ENCODE peak calls at places on chromosomes 16 and 17, in five cellular contexts. E is choroid plexus epithelial cell; Z is activated CD4-positive, alpha-beta memory T cell treated with anti-CD3 and anti-CD28 coated beads for 36 hours; A is ELR; Q is NCI-H774. X is an unnamed sample.

GRCh38 chr16:66188786-66189725 is 177.4 kb upstream of the CDH5 start:
- DNase-seq in A (no peak), Z (no peak), E (peak), Q (no peak), X (no peak)

GRCh38 chr17:7656958-7657715 is 6.4 kb downstream of the ATP1B2 start:
- DNase-seq in Q (no peak), E (no peak), A (no peak), Z (no peak), X (no peak)

GRCh38 chr17:63039899-63040602 is 74.0 kb downstream of the TANC2 start:
- DNase-seq in Z (no peak), A (peak), E (peak), Q (peak), X (peak)

GRCh38 chr17:8140413-8141029 is 11.7 kb downstream of the PER1 start:
- DNase-seq in Z (no peak), E (no peak), Q (no peak), A (no peak), X (no peak)

GRCh38 chr16:78746718-78747117 is 647.3 kb downstream of the WWOX start:
- DNase-seq in A (no peak), Z (no peak), E (no peak), Q (no peak), X (no peak)

GRCh38 chr17:30808785-30809286 is 15.7 kb downstream of the CRLF3 start:
- DNase-seq in Q (no peak), Z (peak), E (peak), A (no peak), X (no peak)

GRCh38 chr17:43830510-43831145 is 2.3 kb downstream of the MPP3 start:
- DNase-seq in Q (no peak), A (no peak), Z (peak), E (no peak), X (no peak)

GRCh38 chr16:58057784-58058183 is 32.2 kb downstream of the MMP15 start:
- DNase-seq in Z (no peak), A (no peak), E (no peak), Q (no peak), X (no peak)

GRCh38 chr17:80225230-80225629 is 5.0 kb downstream of the SLC26A11 start:
- DNase-seq in Z (no peak), A (no peak), Q (no peak), E (no peak), X (no peak)

GRCh38 chr17:30716461-30717289 is 107.8 kb downstream of the CRLF3 start:
- DNase-seq in Q (no peak), Z (no peak), E (peak), A (peak), X (no peak)

GRCh38 chr17:46783031-46783593 is 35.4 kb downstream of the WNT3 start:
- DNase-seq in E (no peak), Z (no peak), A (no peak), Q (peak), X (peak)

GRCh38 chr16:80739523-80739922 is 64.9 kb downstream of the CDYL2 start:
- DNase-seq in Q (no peak), Z (peak), A (no peak), E (no peak), X (peak)

GRCh38 chr17:70519300-70519699 is 350.0 kb downstream of the KCNJ2 start:
- DNase-seq in Z (no peak), E (no peak), Q (no peak), A (no peak), X (no peak)

GRCh38 chr16:54505479-54506247 is 219.1 kb upstream of the IRX3 start:
- DNase-seq in A (no peak), Q (peak), E (peak), Z (no peak), X (no peak)

GRCh38 chr17:75340636-75341035 is 51.4 kb upstream of the SLC25A19 start:
- DNase-seq in Q (no peak), E (no peak), A (no peak), Z (no peak), X (no peak)

GRCh38 chr17:49597438-49597837 is 21.8 kb downstream of the NXPH3 start:
- DNase-seq in E (no peak), A (no peak), Q (no peak), Z (no peak), X (no peak)

GRCh38 chr17:49146620-49147306 is 14.2 kb downstream of the B4GALNT2 start:
- DNase-seq in Q (no peak), E (peak), A (peak), Z (no peak), X (peak)